ENCODE peak calls at places on chromosome 20, in five cellular contexts. J is central memory CD4-positive, alpha-beta T cell; A is EL; N is GM23248; H is occipital lobe. K is an unnamed sample.
A peak's percentile ranks its signal among the peaks of the same experiment; 100 is the strongest.

GRCh38 chr20:51004781-51005180 is 18.1 kb downstream of the KCNG1 start:
- DNase-seq in J (no peak), H (no peak), N (no peak), A (no peak), K (no peak)

GRCh38 chr20:36770680-36771079 is 2.9 kb downstream of the DSN1 start:
- DNase-seq in H (no peak), J (no peak), N (no peak), A (no peak), K (no peak)

GRCh38 chr20:24634855-24635254 is 165.4 kb downstream of the SYNDIG1 start:
- DNase-seq in A (peak; percentile 86), J (no peak), H (peak; percentile 85), N (peak; percentile 95), K (no peak)

GRCh38 chr20:63284544-63284949 is 8.4 kb upstream of the COL20A1 start:
- DNase-seq in A (no peak), H (no peak), J (no peak), N (no peak), K (no peak)

GRCh38 chr20:23361651-23362391 is at the start of gene GZF1:
- DNase-seq in N (peak; percentile 99), A (peak; percentile 98), J (peak; percentile 98), H (peak; percentile 98), K (peak; percentile 98)

GRCh38 chr20:33093074-33093473 is 13.6 kb downstream of the BPIFB4 start:
- DNase-seq in J (no peak), H (no peak), N (no peak), A (no peak), K (no peak)

GRCh38 chr20:17558154-17558940 is 11.5 kb upstream of the DSTN start:
- DNase-seq in N (peak; percentile 94), A (peak; percentile 91), H (peak; percentile 37), J (no peak), K (no peak)

GRCh38 chr20:47809561-47809960 is 24.3 kb upstream of the SULF2 start:
- DNase-seq in A (peak; percentile 11), J (no peak), H (no peak), N (no peak), K (no peak)

GRCh38 chr20:10115021-10115420 is 80.2 kb downstream of the ANKEF1 start:
- DNase-seq in H (no peak), A (peak; percentile 87), J (no peak), N (peak; percentile 81), K (no peak)

GRCh38 chr20:6644818-6645620 is 122.5 kb upstream of the BMP2 start:
- DNase-seq in J (no peak), A (no peak), H (no peak), N (no peak), K (no peak)

GRCh38 chr20:6007094-6007528 is 46.7 kb downstream of the LRRN4 start:
- DNase-seq in H (no peak), N (peak; percentile 47), A (peak; percentile 18), J (no peak), K (no peak)

GRCh38 chr20:53748176-53748575 is 154.5 kb upstream of the ZNF217 start:
- DNase-seq in H (no peak), N (no peak), J (no peak), A (no peak), K (no peak)

GRCh38 chr20:57596998-57597939 is 23.0 kb downstream of the ZBP1 start:
- DNase-seq in H (no peak), J (peak; percentile 60), N (peak; percentile 77), A (peak; percentile 44), K (peak; percentile 75)

GRCh38 chr20:57412347-57413029 is 21.3 kb downstream of the RBM38 start:
- DNase-seq in N (no peak), J (no peak), H (no peak), A (no peak), K (no peak)

GRCh38 chr20:37902504-37903313 is at the start of gene VSTM2L:
- DNase-seq in N (peak; percentile 80), H (peak; percentile 45), J (no peak), A (peak; percentile 49), K (no peak)

GRCh38 chr20:37445041-37445440 is 76.0 kb upstream of the NNAT start:
- DNase-seq in H (no peak), A (no peak), J (no peak), N (no peak), K (no peak)

GRCh38 chr20:12383770-12384304 is 466.1 kb downstream of the BTBD3 start:
- DNase-seq in H (no peak), A (no peak), J (no peak), N (no peak), K (no peak)

GRCh38 chr20:44533928-44534327 is 12.1 kb upstream of the SERINC3 start:
- DNase-seq in J (no peak), N (no peak), H (no peak), A (no peak), K (no peak)

GRCh38 chr20:45176526-45176925 is 1.8 kb downstream of the PI3 start:
- DNase-seq in N (no peak), H (no peak), A (no peak), J (no peak), K (no peak)

GRCh38 chr20:36878913-36879312 is 3.0 kb downstream of the TLDC2 start:
- DNase-seq in J (no peak), H (no peak), A (no peak), N (no peak), K (no peak)

GRCh38 chr20:41594514-41595322 is 23.5 kb downstream of the CHD6 start:
- DNase-seq in N (no peak), H (no peak), J (no peak), A (no peak), K (no peak)

GRCh38 chr20:46009847-46010246 is 1.1 kb downstream of the MMP9 start:
- DNase-seq in H (no peak), J (no peak), N (no peak), A (no peak), K (no peak)

GRCh38 chr20:23435675-23436539 is 3.6 kb upstream of the CSTL1 start:
- DNase-seq in N (no peak), A (no peak), J (no peak), H (no peak), K (no peak)

GRCh38 chr20:45867811-45868176 is 10.4 kb downstream of the ZSWIM3 start:
- DNase-seq in N (peak; percentile 82), J (no peak), H (no peak), A (peak; percentile 70), K (no peak)

GRCh38 chr20:1338801-1339200 is 9.9 kb upstream of the SDCBP2 start:
- DNase-seq in A (no peak), J (no peak), N (peak; percentile 33), H (no peak), K (no peak)

GRCh38 chr20:1637226-1637625 is 17.4 kb upstream of the SIRPB1 start:
- DNase-seq in J (no peak), H (no peak), A (no peak), N (no peak), K (no peak)

GRCh38 chr20:15673206-15673605 is 900.0 kb downstream of the KIF16B start:
- DNase-seq in N (peak; percentile 80), H (no peak), J (no peak), A (peak; percentile 93), K (no peak)

GRCh38 chr20:58149412-58150091 is 78.9 kb downstream of the ANKRD60 start:
- DNase-seq in A (peak; percentile 30), J (no peak), H (no peak), N (peak; percentile 36), K (no peak)

GRCh38 chr20:51923611-51924010 is 121.3 kb upstream of the SALL4 start:
- DNase-seq in J (no peak), N (no peak), A (no peak), H (no peak), K (no peak)

GRCh38 chr20:3164763-3165410 is 5.2 kb upstream of the FASTKD5 start:
- DNase-seq in A (no peak), N (no peak), J (no peak), H (no peak), K (no peak)

GRCh38 chr20:32537657-32538525 is 47.2 kb downstream of the NOL4L start:
- DNase-seq in J (no peak), N (no peak), A (no peak), H (no peak), K (no peak)

GRCh38 chr20:24102290-24102689 is 113.7 kb upstream of the GGTLC1 start:
- DNase-seq in A (peak; percentile 3), H (no peak), J (no peak), N (no peak), K (no peak)

K was measured in CD4-positive, alpha-beta memory T cell.